ENCODE peak calls at places on chromosome 16, in eight cellular contexts. C is ovary, F is B cell, I is AG04449, X is breast epithelium, K is tibial artery, M is H1, P is cardiac muscle cell. J is an unnamed sample.

GRCh38 chr16:85384831-85385462 is 228.2 kb upstream of the GSE1 start:
- DNase-seq in C (peak; percentile 31), F (peak; percentile 17), I (no peak), X (peak; percentile 75), K (no peak), M (peak; percentile 56), P (no peak), J (peak; percentile 46)

GRCh38 chr16:3242709-3243108 is 7.8 kb upstream of the ZNF200 start:
- DNase-seq in C (no peak), F (no peak), I (no peak), X (no peak), K (no peak), M (no peak), P (no peak), J (no peak)

GRCh38 chr16:77043076-77043475 is 147.9 kb upstream of the MON1B start:
- DNase-seq in C (no peak), F (no peak), I (no peak), X (no peak), K (no peak), M (no peak), P (peak; percentile 49), J (no peak)

GRCh38 chr16:24318670-24319069 is 62.5 kb downstream of the CACNG3 start:
- DNase-seq in C (no peak), F (no peak), I (no peak), X (no peak), K (no peak), M (peak; percentile 60), P (no peak), J (no peak)

GRCh38 chr16:27374794-27375499 is 27.0 kb upstream of the IL21R start:
- DNase-seq in C (peak; percentile 40), F (no peak), I (no peak), X (no peak), K (peak; percentile 75), M (peak; percentile 93), P (peak; percentile 83), J (peak; percentile 68)

GRCh38 chr16:55892821-55893220 is 17.6 kb upstream of the CES5A start:
- DNase-seq in C (no peak), F (no peak), I (no peak), X (no peak), K (no peak), M (no peak), P (no peak), J (no peak)

GRCh38 chr16:62406387-62406786 is 370.1 kb upstream of the CDH8 start:
- DNase-seq in C (no peak), F (no peak), I (no peak), X (no peak), K (no peak), M (no peak), P (no peak), J (no peak)

GRCh38 chr16:69478685-69479084 is 54.3 kb downstream of the CYB5B start:
- DNase-seq in C (no peak), F (no peak), I (no peak), X (no peak), K (no peak), M (no peak), P (no peak), J (no peak)

GRCh38 chr16:48276102-48276501 is 28.8 kb upstream of the ABCC11 start:
- DNase-seq in C (no peak), F (no peak), I (no peak), X (no peak), K (no peak), M (no peak), P (no peak), J (no peak)

DNA sequence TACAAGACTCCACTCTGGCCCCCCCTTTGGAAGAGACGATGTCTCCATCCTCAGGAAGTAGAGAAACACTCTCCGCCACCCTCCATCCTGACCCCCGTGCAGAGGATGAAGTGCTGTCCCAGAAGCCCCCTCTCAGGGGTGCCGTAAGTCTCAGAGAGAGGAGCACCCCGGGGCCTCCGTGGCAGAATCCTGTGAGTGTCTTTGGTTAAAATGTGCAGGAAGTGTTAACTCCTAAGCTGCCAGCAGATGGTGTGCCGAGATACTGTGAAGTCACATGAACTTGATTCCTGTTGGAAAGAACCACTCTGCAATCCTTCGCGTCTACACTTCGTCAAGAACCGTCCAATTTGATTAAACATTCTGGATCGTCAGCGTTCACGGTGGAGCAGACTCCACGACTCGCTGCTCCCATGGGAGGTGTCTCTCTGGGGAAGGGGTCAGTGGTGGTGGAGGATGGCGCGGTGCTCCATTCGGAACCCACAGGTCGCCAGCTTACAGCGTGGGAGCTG is 5.6 kb downstream of the BANP start:
- DNase-seq in C (no peak), F (no peak), I (no peak), X (no peak), K (no peak), M (no peak), P (peak; percentile 72), J (no peak)
- TF ChIP-seq CTCF in C (no peak), F (no peak), I (peak; percentile 62), X (no peak), K (no peak), M (peak; percentile 42), P (peak; percentile 39), J (no peak)

GRCh38 chr16:49856741-49857330 is 924 bp upstream of the ZNF423 start:
- DNase-seq in C (peak; percentile 83), F (no peak), I (peak; percentile 9), X (peak; percentile 69), K (peak; percentile 91), M (peak; percentile 85), P (peak; percentile 90), J (peak; percentile 75)
- TF ChIP-seq CTCF in C (peak; percentile 66), F (no peak), I (peak; percentile 70), X (no peak), K (peak; percentile 51), M (peak; percentile 63), P (peak; percentile 37), J (peak; percentile 32)

DNA sequence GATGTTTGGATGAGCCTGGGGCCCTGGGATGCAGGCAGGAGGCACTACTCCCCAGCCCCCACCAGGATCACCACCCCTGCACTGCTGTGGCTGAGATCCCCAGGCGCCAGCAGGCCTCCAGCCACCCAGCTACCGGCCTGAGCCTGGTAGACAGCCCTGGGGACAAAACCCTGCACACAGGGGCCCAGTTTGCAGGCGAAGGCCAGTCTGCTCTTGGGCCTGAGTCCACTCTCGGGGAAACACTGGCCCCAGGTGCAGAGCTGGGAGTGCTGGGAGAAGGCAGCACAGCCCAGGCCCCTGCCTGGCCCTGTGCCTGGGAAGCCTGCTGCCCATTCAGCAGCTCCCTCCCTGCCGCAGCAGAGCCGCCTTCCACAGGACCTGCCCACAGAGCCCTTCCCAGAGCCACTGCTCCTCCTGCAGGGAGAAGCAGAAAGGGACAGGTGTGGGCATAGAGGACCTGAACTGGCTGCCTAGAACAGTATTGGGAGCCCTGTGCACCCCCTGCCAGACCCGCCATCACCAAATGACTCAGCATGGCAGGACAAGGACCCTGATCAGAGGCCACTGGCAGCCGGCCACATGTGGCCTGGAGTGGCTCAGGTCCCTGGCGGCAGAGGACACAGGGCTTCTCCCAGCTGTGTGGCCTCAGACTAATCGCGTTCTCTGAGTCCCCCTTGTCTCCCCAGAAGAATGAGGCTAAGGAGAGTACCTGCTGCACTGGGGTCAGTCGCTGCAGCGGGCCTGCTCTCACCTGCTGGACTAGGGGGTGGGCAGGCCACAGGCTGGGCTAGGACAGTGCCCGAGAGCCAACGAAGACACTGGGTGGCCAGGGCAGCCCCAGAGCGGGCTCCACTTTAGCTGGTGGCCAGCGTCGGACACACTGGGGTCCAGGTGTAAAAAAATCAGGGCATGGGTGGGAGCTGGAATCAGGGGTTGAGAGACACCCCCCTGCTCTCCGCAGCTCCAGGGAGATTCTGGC is 10.7 kb downstream of the MSRB1 start:
- DNase-seq in C (no peak), F (no peak), I (no peak), X (no peak), K (no peak), M (no peak), P (no peak), J (no peak)
- TF ChIP-seq CTCF in C (no peak), F (no peak), I (peak; percentile 9), X (no peak), K (no peak), M (peak; percentile 56), P (peak; percentile 15), J (no peak)

GRCh38 chr16:83205896-83206295 is 579.1 kb downstream of the CDH13 start:
- DNase-seq in C (no peak), F (no peak), I (no peak), X (no peak), K (no peak), M (no peak), P (peak; percentile 11), J (no peak)

GRCh38 chr16:83199012-83199411 is 572.2 kb downstream of the CDH13 start:
- DNase-seq in C (no peak), F (no peak), I (no peak), X (no peak), K (no peak), M (no peak), P (no peak), J (no peak)

GRCh38 chr16:83200005-83200779 is 573.4 kb downstream of the CDH13 start:
- DNase-seq in C (no peak), F (no peak), I (no peak), X (no peak), K (no peak), M (no peak), P (peak; percentile 8), J (no peak)
- TF ChIP-seq CTCF in C (no peak), F (no peak), I (peak; percentile 12), X (no peak), K (peak; percentile 33), M (peak; percentile 11), P (peak; percentile 14), J (no peak)

GRCh38 chr16:629289-630023 is 1.3 kb upstream of the WFIKKN1 start:
- DNase-seq in C (no peak), F (no peak), I (no peak), X (no peak), K (no peak), M (no peak), P (no peak), J (no peak)

GRCh38 chr16:626174-626765 is 4.5 kb upstream of the WFIKKN1 start:
- DNase-seq in C (no peak), F (no peak), I (no peak), X (no peak), K (no peak), M (no peak), P (no peak), J (no peak)

GRCh38 chr16:628321-629061 is 2.3 kb upstream of the WFIKKN1 start:
- DNase-seq in C (no peak), F (no peak), I (no peak), X (no peak), K (no peak), M (no peak), P (no peak), J (no peak)

GRCh38 chr16:626787-627457 is 3.9 kb upstream of the WFIKKN1 start:
- DNase-seq in C (peak; percentile 71), F (no peak), I (peak; percentile 65), X (no peak), K (no peak), M (no peak), P (peak; percentile 96), J (no peak)

GRCh38 chr16:627458-628239 is 3.1 kb upstream of the WFIKKN1 start:
- DNase-seq in C (peak; percentile 63), F (no peak), I (no peak), X (no peak), K (no peak), M (peak; percentile 53), P (no peak), J (peak; percentile 88)
- TF ChIP-seq CTCF in C (no peak), F (no peak), I (no peak), X (no peak), K (no peak), M (no peak), P (no peak), J (no peak)